ENCODE peak calls at places on chromosomes 6 and 20, in six cellular contexts. T is stimulated activated effector memory CD8-positive, alpha-beta T cell treated with anti-CD3 and anti-CD28 coated beads, Interleukin-12 subunit alpha, Interleukin-12 subunit beta, amount 100 ng/mL, for 72 hours; G is CD4-positive, alpha-beta memory T cell; M is skeletal muscle cell; Q is NCI-H1417; D is NCI-H2029. S is an unnamed sample.

GRCh38 chr6:27279513-27280063 is 32.1 kb downstream of the PRSS16 start:
- DNase-seq in M (no peak), Q (no peak), G (no peak), T (no peak), D (no peak), S (no peak)

GRCh38 chr6:117404548-117404947 is 21.2 kb downstream of the ROS1 start:
- DNase-seq in T (no peak), Q (no peak), D (no peak), M (no peak), G (no peak), S (no peak)

GRCh38 chr20:36102809-36103596 is 51.5 kb upstream of the EPB41L1 start:
- DNase-seq in D (no peak), M (no peak), G (no peak), T (no peak), Q (no peak), S (no peak)

GRCh38 chr20:60078351-60079250 is 120.4 kb downstream of the CDH26 start:
- DNase-seq in M (no peak), T (no peak), Q (peak), D (no peak), G (no peak), S (no peak)

GRCh38 chr20:63574829-63575720 is 1.0 kb upstream of the HELZ2 start:
- DNase-seq in Q (no peak), M (no peak), G (no peak), T (no peak), D (no peak), S (no peak)

GRCh38 chr6:52376763-52377162 is 14.8 kb downstream of the PAQR8 start:
- DNase-seq in T (no peak), Q (no peak), G (no peak), M (no peak), D (no peak), S (no peak)

GRCh38 chr6:30571085-30572077 is at the start of gene ABCF1:
- DNase-seq in T (peak), Q (peak), D (peak), G (peak), M (peak), S (peak)

GRCh38 chr6:44332585-44332984 is 9.9 kb upstream of the SPATS1 start:
- DNase-seq in Q (peak), M (no peak), T (no peak), D (no peak), G (no peak), S (no peak)

GRCh38 chr20:63009988-63010769 is 3.4 kb upstream of the BHLHE23 start:
- DNase-seq in T (peak), D (peak), M (no peak), Q (peak), G (peak), S (no peak)

GRCh38 chr20:47957135-47957534 is 171.9 kb upstream of the SULF2 start:
- DNase-seq in T (no peak), G (no peak), D (no peak), Q (no peak), M (no peak), S (no peak)

S was measured in NCI-H2171.